ENCODE peak calls at places on chromosome 15, in ten cellular contexts. M, U, C, A, N, X, L, P, I and G are unnamed samples.

GRCh38 chr15:33142708-33143107 is 51.8 kb downstream of the FMN1 start:
- DNase-seq in U (no peak), N (no peak), P (no peak), I (no peak), C (no peak), X (no peak), M (no peak), A (no peak), L (no peak), G (no peak)

GRCh38 chr15:40953713-40954074 is 423 bp downstream of the CHAC1 start:
- DNase-seq in N (no peak), M (no peak), X (no peak), U (no peak), C (no peak), I (no peak), P (peak; percentile 39), A (no peak), L (no peak), G (no peak)

GRCh38 chr15:96472647-96473046 is 142.1 kb downstream of the NR2F2 start:
- DNase-seq in X (no peak), N (no peak), P (no peak), I (no peak), U (no peak), C (no peak), A (no peak), L (no peak), M (no peak), G (no peak)

GRCh38 chr15:39172380-39173281 is 408.2 kb upstream of the THBS1 start:
- DNase-seq in L (peak; percentile 76), C (no peak), U (no peak), N (no peak), A (peak; percentile 19), P (no peak), X (no peak), M (no peak), I (no peak), G (peak; percentile 80)

GRCh38 chr15:43702174-43702573 is 8.5 kb downstream of the CKMT1A start:
- DNase-seq in N (peak; percentile 28), I (no peak), A (no peak), X (no peak), C (no peak), P (no peak), M (no peak), U (no peak), L (no peak), G (peak; percentile 3)

GRCh38 chr15:29449136-29449535 is 179.5 kb upstream of the NSMCE3 start:
- DNase-seq in I (no peak), A (no peak), M (no peak), C (no peak), P (peak; percentile 15), N (no peak), U (peak; percentile 52), X (no peak), L (no peak), G (no peak)

GRCh38 chr15:42138968-42139386 is 17.5 kb downstream of the PLA2G4F start:
- DNase-seq in X (no peak), M (no peak), I (no peak), P (no peak), N (no peak), C (no peak), L (no peak), U (peak; percentile 60), A (no peak), G (no peak)

GRCh38 chr15:39922450-39923092 is 2.5 kb upstream of the GPR176 start:
- DNase-seq in I (no peak), A (no peak), P (no peak), N (no peak), C (no peak), M (no peak), U (no peak), X (no peak), L (peak; percentile 48), G (no peak)

GRCh38 chr15:85477730-85478129 is 97.3 kb downstream of the AKAP13 start:
- DNase-seq in U (no peak), A (no peak), M (no peak), X (no peak), N (no peak), L (peak; percentile 44), C (no peak), P (no peak), I (no peak), G (peak; percentile 82)

GRCh38 chr15:55279746-55280351 is 9.8 kb downstream of the RAB27A start:
- DNase-seq in C (peak; percentile 94), I (peak; percentile 80), U (peak; percentile 23), A (peak; percentile 38), P (peak; percentile 82), L (peak; percentile 88), X (no peak), N (no peak), M (peak; percentile 89), G (peak; percentile 94)

GRCh38 chr15:92005154-92005553 is 151.6 kb downstream of the SLCO3A1 start:
- DNase-seq in I (no peak), L (no peak), U (peak; percentile 25), A (no peak), C (no peak), N (no peak), M (no peak), P (no peak), X (no peak), G (no peak)

GRCh38 chr15:22873204-22873701 is 34.8 kb downstream of the NIPA2 start:
- DNase-seq in P (peak; percentile 26), I (no peak), X (no peak), L (peak; percentile 63), N (no peak), M (no peak), U (peak; percentile 92), A (no peak), C (no peak), G (peak; percentile 92)

DNA sequence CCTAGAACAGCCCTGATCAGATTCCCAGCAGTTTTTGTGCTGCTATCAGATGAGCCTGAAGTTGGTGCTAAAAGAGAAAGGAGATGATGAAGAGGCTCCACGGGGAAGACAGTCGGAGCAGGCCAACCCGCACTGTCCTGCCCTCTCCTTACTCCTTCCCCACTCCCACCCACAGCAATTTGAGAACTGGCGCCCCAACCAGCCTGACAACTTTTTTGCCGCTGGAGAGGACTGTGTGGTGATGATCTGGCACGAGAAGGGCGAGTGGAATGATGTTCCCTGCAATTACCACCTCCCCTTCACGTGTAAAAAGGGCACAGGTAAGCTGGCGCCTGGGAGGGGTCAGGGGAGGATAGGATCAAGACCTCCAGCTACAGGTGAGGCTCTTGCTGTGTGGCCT is 22.6 kb downstream of the HAPLN3 start:
- DNase-seq in N (no peak), A (no peak), C (no peak), X (no peak), P (no peak), U (no peak), I (no peak), L (no peak), M (no peak), G (no peak)
- H3K4me3 ChIP-seq in N (no peak overlapping the region), A (no peak overlapping the region), C (no peak overlapping the region), X (no peak overlapping the region), P (no peak overlapping the region), U (no peak overlapping the region), I (no peak overlapping the region), L (no peak overlapping the region), M (no peak overlapping the region), G (no peak overlapping the region)

DNA sequence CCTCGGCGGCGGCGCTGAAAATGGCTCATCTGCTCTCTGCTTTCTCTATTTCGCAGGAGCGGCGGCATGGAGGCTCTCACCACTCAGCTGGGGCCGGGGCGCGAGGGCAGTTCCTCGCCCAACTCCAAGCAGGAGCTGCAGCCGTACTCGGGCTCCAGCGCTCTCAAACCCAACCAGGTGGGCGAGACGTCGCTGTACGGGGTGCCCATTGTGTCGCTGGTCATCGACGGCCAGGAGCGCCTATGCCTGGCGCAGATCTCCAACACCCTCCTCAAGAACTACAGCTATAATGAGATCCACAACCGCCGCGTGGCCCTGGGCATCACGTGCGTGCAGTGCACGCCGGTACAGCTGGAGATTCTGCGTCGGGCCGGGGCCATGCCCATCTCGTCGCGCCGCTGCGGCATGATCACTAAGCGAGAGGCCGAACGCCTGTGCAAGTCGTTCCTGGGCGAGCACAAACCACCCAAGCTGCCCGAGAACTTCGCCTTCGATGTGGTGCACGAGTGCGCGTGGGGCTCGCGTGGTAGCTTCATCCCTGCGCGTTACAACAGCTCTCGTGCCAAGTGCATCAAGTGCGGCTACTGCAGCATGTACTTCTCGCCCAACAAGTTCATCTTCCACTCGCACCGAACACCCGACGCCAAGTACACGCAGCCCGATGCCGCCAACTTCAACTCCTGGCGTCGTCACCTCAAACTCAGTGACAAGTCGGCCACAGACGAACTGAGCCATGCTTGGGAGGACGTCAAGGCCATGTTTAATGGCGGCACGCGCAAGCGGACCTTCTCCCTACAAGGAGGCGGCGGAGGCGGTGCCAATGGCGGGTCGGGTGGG is 789 bp downstream of the SKOR1 start:
- DNase-seq in X (no peak), U (no peak), P (no peak), C (no peak), M (no peak), N (no peak), A (no peak), I (no peak), L (no peak), G (no peak)
- H3K4me3 ChIP-seq in X (peak overlapping the region; percentile 32), U (no peak overlapping the region), P (peak overlapping the region; percentile 71), C (no peak overlapping the region), M (no peak overlapping the region), N (peak overlapping the region; percentile 16), A (no peak overlapping the region), I (peak overlapping the region; percentile 29), L (no peak overlapping the region), G (no peak overlapping the region)

GRCh38 chr15:64429448-64429847 is 30.9 kb upstream of the ZNF609 start:
- DNase-seq in N (no peak), I (no peak), A (no peak), X (no peak), U (no peak), C (no peak), M (no peak), L (no peak), P (no peak), G (no peak)
- H3K4me3 ChIP-seq in N (no peak overlapping the region), I (no peak overlapping the region), A (no peak overlapping the region), X (no peak overlapping the region), U (no peak overlapping the region), C (no peak overlapping the region), M (no peak overlapping the region), L (no peak overlapping the region), P (no peak overlapping the region), G (no peak overlapping the region)

DNA sequence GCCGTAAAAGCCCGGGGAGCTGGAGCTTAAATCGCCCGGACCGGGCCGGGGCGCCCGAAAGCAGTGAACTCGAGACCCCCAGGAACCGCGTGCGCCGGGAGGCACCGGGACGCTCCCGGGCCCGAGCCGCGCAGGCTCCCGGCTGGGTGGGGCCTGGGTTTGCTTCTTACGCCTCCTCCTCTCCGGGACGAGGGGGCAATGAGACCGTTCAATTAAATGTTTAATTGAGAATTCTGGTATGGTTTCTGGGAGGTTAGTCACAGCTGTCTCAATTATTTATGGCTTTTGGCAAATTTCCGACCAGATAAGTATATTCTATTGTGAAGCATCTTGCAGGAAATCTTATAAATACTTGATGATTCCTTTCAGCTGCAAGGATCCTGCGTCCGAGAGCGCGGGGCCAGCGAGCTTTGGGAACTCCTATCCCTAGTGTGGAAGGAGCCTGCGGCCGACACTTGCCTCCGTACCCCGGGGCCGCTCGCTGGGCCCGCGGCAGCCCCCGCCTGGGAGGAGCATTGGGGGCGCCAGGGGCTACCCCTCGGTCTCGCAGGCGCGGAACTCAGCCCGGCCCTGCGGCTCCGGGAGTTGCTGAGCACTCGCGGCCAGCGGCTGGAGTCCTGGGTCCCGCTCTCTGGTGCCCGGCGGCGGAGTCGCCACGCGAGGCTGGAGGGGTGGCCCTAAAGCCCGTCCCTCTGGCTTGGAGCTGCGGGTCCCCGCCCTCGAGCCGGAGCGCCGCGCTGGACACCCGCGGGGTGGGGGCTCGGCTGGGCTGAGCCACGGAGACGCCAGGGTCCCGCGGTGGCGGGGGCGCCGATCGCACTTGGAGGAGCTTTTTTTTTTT is 10.3 kb downstream of the ISL2 start:
- DNase-seq in N (no peak), L (no peak), P (peak; percentile 29), X (no peak), A (no peak), I (no peak), M (no peak), U (peak; percentile 54), C (no peak), G (no peak)
- H3K4me3 ChIP-seq in N (peak overlapping the region; percentile 43), L (peak overlapping the region; percentile 52), P (peak overlapping the region; percentile 69), X (peak overlapping the region; percentile 60), A (peak overlapping the region; percentile 32), I (peak overlapping the region; percentile 9), M (peak overlapping the region; percentile 53), U (peak overlapping the region; percentile 45), C (peak overlapping the region; percentile 64), G (peak overlapping the region; percentile 2)